ENCODE peak calls at places on chromosomes 2 and 18, in eight cellular contexts. W, I, C, T, F, Z, O and N are unnamed samples.

GRCh38 chr2:241279413-241279812 is 36.1 kb downstream of the HDLBP start:
- DNase-seq in T (no peak), O (no peak), Z (no peak), C (no peak), F (no peak), W (no peak), I (no peak), N (no peak)

GRCh38 chr2:46781468-46782189 is 134.0 kb downstream of the MCFD2 start:
- DNase-seq in Z (no peak), I (no peak), C (no peak), F (no peak), T (no peak), W (no peak), O (no peak), N (no peak)

GRCh38 chr18:60070631-60071030 is 170.8 kb downstream of the PMAIP1 start:
- DNase-seq in T (no peak), W (no peak), O (no peak), C (no peak), F (no peak), Z (no peak), I (no peak), N (no peak)

GRCh38 chr2:166373105-166373504 is 2.6 kb downstream of the SCN9A start:
- DNase-seq in I (no peak), O (no peak), T (no peak), Z (no peak), C (no peak), F (no peak), W (no peak), N (no peak)

GRCh38 chr2:198390670-198391069 is 586.3 kb downstream of the PLCL1 start:
- DNase-seq in F (no peak), O (no peak), I (no peak), C (no peak), T (no peak), W (no peak), Z (no peak), N (no peak)

GRCh38 chr2:191566347-191566746 is 111.6 kb upstream of the NABP1 start:
- DNase-seq in T (peak; percentile 82), F (peak; percentile 23), O (no peak), I (peak; percentile 47), Z (peak; percentile 48), W (peak; percentile 79), C (peak; percentile 86), N (peak; percentile 58)

GRCh38 chr2:48122166-48122565 is 215.9 kb upstream of the FBXO11 start:
- DNase-seq in W (no peak), F (no peak), C (no peak), T (no peak), Z (no peak), I (no peak), O (no peak), N (no peak)

GRCh38 chr2:61255580-61256437 is 93.8 kb downstream of the C2orf74 start:
- DNase-seq in F (no peak), O (no peak), C (no peak), T (no peak), I (no peak), W (no peak), Z (no peak), N (no peak)

GRCh38 chr18:68766433-68766832 is 31.4 kb upstream of the CCDC102B start:
- DNase-seq in F (no peak), I (no peak), Z (no peak), C (no peak), O (no peak), T (no peak), W (no peak), N (no peak)

GRCh38 chr2:98155721-98156120 is 68.8 kb downstream of the VWA3B start:
- DNase-seq in I (no peak), W (no peak), O (no peak), Z (no peak), F (no peak), C (no peak), T (no peak), N (no peak)

GRCh38 chr2:108124733-108125132 is 115.0 kb upstream of the SULT1C3 start:
- DNase-seq in C (no peak), T (no peak), W (no peak), Z (no peak), I (no peak), F (no peak), O (no peak), N (no peak)

GRCh38 chr18:76491801-76492668 is 3.0 kb downstream of the ZNF516 start:
- DNase-seq in Z (peak; percentile 48), W (peak; percentile 34), F (no peak), C (peak; percentile 33), T (peak; percentile 69), O (peak; percentile 75), I (no peak), N (peak; percentile 55)

GRCh38 chr2:212540356-212540755 is 1.8 kb upstream of the ERBB4 start:
- DNase-seq in W (no peak), I (no peak), T (no peak), F (no peak), C (no peak), Z (no peak), O (no peak), N (no peak)

GRCh38 chr2:234827096-234827860 is 124.5 kb upstream of the SH3BP4 start:
- DNase-seq in C (no peak), T (no peak), O (no peak), Z (peak; percentile 72), I (no peak), F (no peak), W (no peak), N (no peak)

GRCh38 chr18:27959101-27959500 is 217.8 kb downstream of the CDH2 start:
- DNase-seq in Z (no peak), W (no peak), C (no peak), T (no peak), O (no peak), I (no peak), F (no peak), N (no peak)

GRCh38 chr18:46148810-46149209 is 44.6 kb downstream of the HAUS1 start:
- DNase-seq in T (peak; percentile 78), Z (peak; percentile 66), I (peak; percentile 29), O (no peak), C (peak; percentile 66), F (no peak), W (peak; percentile 68), N (no peak)

GRCh38 chr2:75133621-75134020 is 65.7 kb downstream of the TACR1 start:
- DNase-seq in O (no peak), C (no peak), I (no peak), T (no peak), W (no peak), F (no peak), Z (no peak), N (no peak)

GRCh38 chr18:30683836-30684235 is 358.7 kb downstream of the DSC3 start:
- DNase-seq in O (no peak), T (no peak), I (no peak), F (no peak), C (no peak), W (no peak), Z (no peak), N (no peak)

GRCh38 chr2:64517511-64517884 is 6.6 kb upstream of the AFTPH start:
- DNase-seq in W (no peak), F (no peak), C (no peak), O (no peak), Z (no peak), I (no peak), T (no peak), N (no peak)

GRCh38 chr18:75211002-75211621 is 515 bp downstream of the TSHZ1 start:
- DNase-seq in F (no peak), W (peak; percentile 39), I (no peak), C (no peak), T (peak; percentile 59), O (peak; percentile 61), Z (no peak), N (no peak)

GRCh38 chr2:170972508-170973224 is 43.6 kb downstream of the GORASP2 start:
- DNase-seq in I (no peak), O (no peak), T (peak; percentile 11), W (no peak), F (no peak), Z (no peak), C (no peak), N (no peak)

GRCh38 chr18:55287935-55288868 is 299.8 kb downstream of the TCF4 start:
- DNase-seq in O (no peak), Z (no peak), F (no peak), I (no peak), W (no peak), T (no peak), C (no peak), N (no peak)

GRCh38 chr2:46379213-46380037 is 82.2 kb downstream of the EPAS1 start:
- DNase-seq in W (no peak), F (no peak), Z (no peak), I (no peak), O (no peak), T (no peak), C (no peak), N (no peak)

GRCh38 chr2:183112575-183112974 is 11.7 kb upstream of the NUP35 start:
- DNase-seq in C (no peak), O (no peak), Z (no peak), I (no peak), W (no peak), F (no peak), T (no peak), N (no peak)

GRCh38 chr2:81445176-81445575 is 1140.6 kb upstream of the LRRTM1 start:
- DNase-seq in F (no peak), O (no peak), Z (no peak), C (no peak), T (no peak), I (no peak), W (no peak), N (no peak)
- TF ChIP-seq CTCF in F (no peak), O (no peak), Z (no peak), C (no peak), T (no peak), I (no peak), W (no peak), N (no peak)

GRCh38 chr2:68901561-68901960 is 30.4 kb upstream of the BMP10 start:
- DNase-seq in I (no peak), O (no peak), C (no peak), F (no peak), Z (no peak), W (no peak), T (no peak), N (no peak)

GRCh38 chr2:68900496-68901198 is 29.4 kb upstream of the BMP10 start:
- DNase-seq in F (no peak), I (no peak), C (no peak), W (no peak), Z (no peak), T (no peak), O (no peak), N (no peak)

GRCh38 chr2:68905116-68905515 is 33.9 kb upstream of the BMP10 start:
- DNase-seq in C (no peak), F (no peak), Z (no peak), O (no peak), W (no peak), T (no peak), I (no peak), N (no peak)

GRCh38 chr2:68901199-68901515 is 30.0 kb upstream of the BMP10 start:
- DNase-seq in Z (no peak), I (no peak), W (no peak), F (no peak), C (peak; percentile 21), T (peak; percentile 45), O (no peak), N (no peak)
- TF ChIP-seq CTCF in Z (peak; percentile 18), I (no peak), W (no peak), F (no peak), C (no peak), T (peak; percentile 42), O (no peak), N (peak; percentile 9)

GRCh38 chr2:81007104-81007503 is 702.6 kb upstream of the LRRTM1 start:
- DNase-seq in I (no peak), Z (no peak), F (no peak), W (no peak), O (no peak), T (no peak), C (no peak), N (no peak)
- TF ChIP-seq CTCF in I (no peak), Z (no peak), F (no peak), W (no peak), O (no peak), T (peak; percentile 28), C (no peak), N (no peak)

GRCh38 chr18:25062720-25063119 is 289.2 kb downstream of the ZNF521 start:
- DNase-seq in Z (no peak), T (no peak), W (no peak), I (no peak), C (no peak), F (no peak), O (no peak), N (no peak)
- TF ChIP-seq CTCF in Z (no peak), T (peak; percentile 23), W (no peak), I (no peak), C (no peak), F (no peak), O (no peak), N (no peak)